ENCODE peak calls at places on chromosomes 5 and 9, in six cellular contexts. F, E, S, N, U and O are unnamed samples.
A peak's percentile ranks its signal among the peaks of the same experiment; 100 is the strongest.

GRCh38 chr5:160173-160510 is 31.2 kb upstream of the LRRC14B start:
- DNase-seq in F (no peak), E (no peak), S (peak; percentile 16), N (no peak), U (no peak), O (no peak)

GRCh38 chr5:112412370-112412769 is 6.7 kb downstream of the EPB41L4A start:
- DNase-seq in F (no peak), E (no peak), S (no peak), N (no peak), U (no peak), O (no peak)

GRCh38 chr5:122095158-122095557 is 17.1 kb upstream of the LOX start:
- DNase-seq in F (no peak), E (no peak), S (no peak), N (no peak), U (no peak), O (no peak)

GRCh38 chr5:116361171-116361967 is 213.3 kb downstream of the SEMA6A start:
- DNase-seq in F (peak; percentile 60), E (peak; percentile 67), S (no peak), N (peak; percentile 37), U (no peak), O (no peak)

GRCh38 chr5:1551426-1551825 is 27.7 kb upstream of the LPCAT1 start:
- DNase-seq in F (no peak), E (no peak), S (peak; percentile 45), N (no peak), U (no peak), O (peak; percentile 8)

GRCh38 chr9:2354216-2354615 is 267.4 kb upstream of the VLDLR start:
- DNase-seq in F (no peak), E (no peak), S (no peak), N (no peak), U (no peak), O (no peak)

GRCh38 chr9:8857330-8858249 is 1058.0 kb upstream of the DMAC1 start:
- DNase-seq in F (peak; percentile 86), E (peak; percentile 68), S (peak; percentile 74), N (peak; percentile 72), U (no peak), O (peak; percentile 10)

GRCh38 chr5:169904059-169904458 is 76.2 kb downstream of the INSYN2B start:
- DNase-seq in F (no peak), E (no peak), S (no peak), N (no peak), U (no peak), O (peak; percentile 29)

GRCh38 chr5:134873494-134873893 is 677 bp upstream of the TXNDC15 start:
- DNase-seq in F (no peak), E (no peak), S (no peak), N (no peak), U (no peak), O (no peak)

GRCh38 chr9:121604242-121604641 is 47.2 kb upstream of the DAB2IP start:
- DNase-seq in F (no peak), E (peak; percentile 35), S (no peak), N (peak; percentile 44), U (no peak), O (no peak)

GRCh38 chr9:7360513-7360912 is 439.1 kb downstream of the DMAC1 start:
- DNase-seq in F (no peak), E (no peak), S (no peak), N (no peak), U (no peak), O (no peak)

GRCh38 chr5:142006363-142007236 is 6.2 kb downstream of the GNPDA1 start:
- DNase-seq in F (no peak), E (no peak), S (no peak), N (no peak), U (no peak), O (no peak)
- TF ChIP-seq CTCF in F (no peak), E (no peak), S (no peak), N (no peak), U (no peak), O (no peak)

GRCh38 chr5:136135536-136135935 is 2.9 kb downstream of the SMAD5 start:
- DNase-seq in F (no peak), E (no peak), S (no peak), N (no peak), U (no peak), O (no peak)
- TF ChIP-seq CTCF in F (no peak), E (no peak), S (no peak), N (no peak), U (no peak), O (no peak)

GRCh38 chr9:95736370-95736769 is 139.1 kb upstream of the ERCC6L2 start:
- DNase-seq in F (no peak), E (no peak), S (no peak), N (no peak), U (no peak), O (no peak)
- TF ChIP-seq CTCF in F (no peak), E (peak; percentile 33), S (no peak), N (peak; percentile 45), U (peak; percentile 36), O (no peak)

DNA sequence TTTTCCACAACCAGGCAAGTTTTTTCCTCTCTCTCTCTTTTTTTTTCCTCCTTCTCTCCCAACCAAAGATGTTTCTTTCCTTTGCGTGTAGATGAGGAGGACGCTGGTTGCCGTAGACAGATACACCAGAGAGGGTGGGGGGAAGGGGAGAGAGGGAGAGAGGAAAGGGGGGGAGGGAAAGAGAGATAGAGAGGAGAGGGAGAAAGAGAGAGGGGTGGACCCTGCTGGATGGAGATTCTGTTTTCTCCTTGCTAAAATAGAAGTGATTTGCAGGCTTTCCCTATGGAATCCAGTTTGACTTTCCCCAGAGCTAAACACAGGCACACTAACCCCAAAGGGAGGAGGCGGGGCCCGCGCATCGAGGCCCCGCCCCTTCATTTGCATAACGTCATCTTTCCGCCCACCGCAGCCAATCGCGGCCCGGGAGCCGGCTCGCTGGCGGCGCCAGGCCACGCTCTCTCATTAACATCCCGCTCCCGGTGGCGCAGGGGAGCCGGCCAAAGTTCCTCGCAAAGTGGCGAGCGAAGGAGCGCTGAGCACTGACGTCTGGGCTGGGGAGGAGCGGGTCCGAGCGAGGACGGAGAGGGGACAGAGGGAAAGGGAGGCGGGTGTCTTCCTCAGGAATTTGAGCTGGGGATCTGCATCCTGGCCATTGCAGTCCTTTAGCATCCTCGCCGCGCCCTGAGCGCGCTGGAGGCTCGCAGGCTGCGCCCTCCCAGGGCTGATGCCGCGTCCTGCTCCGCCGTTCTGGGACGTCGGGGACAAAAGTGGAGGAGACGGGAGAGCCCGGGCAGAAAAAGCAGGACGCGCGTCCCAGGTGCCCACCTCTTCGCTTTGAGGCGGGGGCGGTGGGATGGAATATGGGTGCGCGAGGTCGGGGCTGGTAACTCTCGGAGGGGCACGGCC is 559 bp upstream of the EBF1 start:
- DNase-seq in F (peak; percentile 85), E (peak; percentile 94), S (peak; percentile 97), N (peak; percentile 94), U (peak; percentile 62), O (peak; percentile 87)
- TF ChIP-seq CTCF in F (no peak), E (no peak), S (no peak), N (no peak), U (peak; percentile 14), O (no peak)

DNA sequence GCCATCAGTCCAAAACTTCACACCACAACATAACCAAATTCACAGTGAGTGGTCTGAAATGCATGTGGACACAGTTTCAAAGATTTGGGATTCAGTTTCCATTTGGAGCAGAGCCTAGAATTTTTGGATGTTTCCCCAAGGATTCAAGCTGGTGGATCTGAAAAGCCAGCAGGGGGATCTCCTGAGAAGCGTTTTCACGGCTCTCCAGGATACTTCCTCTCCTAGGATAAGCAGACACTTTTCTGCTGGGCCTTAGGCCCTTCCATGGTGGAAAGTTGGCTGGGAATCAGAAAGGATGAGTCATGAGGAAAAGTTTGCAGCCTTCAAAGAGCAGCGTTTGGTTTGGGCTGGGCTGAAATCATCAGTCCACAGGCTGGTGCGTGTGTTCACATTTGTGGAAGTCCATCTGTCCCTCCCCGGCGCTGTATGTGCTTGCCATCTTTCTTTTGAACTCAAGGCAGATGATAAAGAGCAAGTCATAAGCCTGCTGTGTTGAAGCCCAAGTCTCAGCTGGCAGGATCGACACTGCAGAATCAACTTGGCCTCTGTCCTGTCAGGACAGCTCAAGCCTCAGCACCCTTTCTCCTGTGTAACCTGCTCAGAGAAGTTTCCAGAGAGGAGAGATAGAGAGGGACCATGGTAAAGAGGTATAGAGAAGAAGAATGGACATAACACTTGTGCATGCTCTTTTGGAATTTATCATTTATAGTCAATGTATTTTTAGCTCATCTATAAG is 152.6 kb upstream of the MSX2 start:
- DNase-seq in F (peak; percentile 50), E (peak; percentile 92), S (peak; percentile 78), N (peak; percentile 45), U (peak; percentile 82), O (no peak)
- TF ChIP-seq CTCF in F (no peak), E (peak; percentile 50), S (no peak), N (peak; percentile 58), U (peak; percentile 51), O (no peak)

GRCh38 chr9:18061856-18062255 is 412.1 kb upstream of the ADAMTSL1 start:
- DNase-seq in F (no peak), E (no peak), S (no peak), N (no peak), U (no peak), O (no peak)

GRCh38 chr9:18059043-18059442 is 414.9 kb upstream of the ADAMTSL1 start:
- DNase-seq in F (no peak), E (no peak), S (no peak), N (no peak), U (no peak), O (no peak)

GRCh38 chr9:18061332-18061731 is 412.6 kb upstream of the ADAMTSL1 start:
- DNase-seq in F (no peak), E (no peak), S (no peak), N (no peak), U (no peak), O (no peak)

GRCh38 chr9:18059447-18059846 is 414.5 kb upstream of the ADAMTSL1 start:
- DNase-seq in F (no peak), E (no peak), S (no peak), N (no peak), U (no peak), O (no peak)

DNA sequence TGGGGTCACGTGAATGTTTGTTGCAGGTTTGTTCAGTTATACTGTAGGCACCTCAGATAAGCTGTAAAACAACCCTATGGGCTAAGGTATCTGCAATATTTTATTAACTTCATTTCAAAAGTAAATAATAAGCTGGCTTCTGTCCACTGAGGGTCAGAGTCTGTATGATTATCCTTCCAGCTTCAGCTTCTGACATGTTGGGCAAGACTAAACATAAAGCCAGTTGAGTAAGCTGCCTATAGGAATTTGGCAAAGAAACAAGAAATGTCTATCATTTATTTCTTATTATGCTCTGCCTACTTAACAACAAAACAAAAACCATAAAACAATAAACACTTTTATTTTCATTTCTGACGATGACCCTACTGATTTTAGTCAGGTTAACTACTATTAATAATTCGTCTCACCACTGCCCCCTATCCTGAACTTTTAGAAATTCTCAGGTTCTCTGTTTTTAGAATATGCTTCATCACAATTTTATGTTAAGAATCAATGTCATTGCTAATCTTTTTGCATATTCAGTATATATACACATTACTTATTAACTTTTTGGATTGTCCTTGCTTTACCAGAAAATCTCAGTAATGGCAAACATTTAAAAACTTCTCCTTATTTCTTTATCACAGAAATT is 413.5 kb upstream of the ADAMTSL1 start:
- DNase-seq in F (no peak), E (no peak), S (no peak), N (peak; percentile 4), U (no peak), O (no peak)
- TF ChIP-seq CTCF in F (peak; percentile 35), E (peak; percentile 30), S (no peak), N (peak; percentile 50), U (peak; percentile 17), O (peak; percentile 17)

DNA sequence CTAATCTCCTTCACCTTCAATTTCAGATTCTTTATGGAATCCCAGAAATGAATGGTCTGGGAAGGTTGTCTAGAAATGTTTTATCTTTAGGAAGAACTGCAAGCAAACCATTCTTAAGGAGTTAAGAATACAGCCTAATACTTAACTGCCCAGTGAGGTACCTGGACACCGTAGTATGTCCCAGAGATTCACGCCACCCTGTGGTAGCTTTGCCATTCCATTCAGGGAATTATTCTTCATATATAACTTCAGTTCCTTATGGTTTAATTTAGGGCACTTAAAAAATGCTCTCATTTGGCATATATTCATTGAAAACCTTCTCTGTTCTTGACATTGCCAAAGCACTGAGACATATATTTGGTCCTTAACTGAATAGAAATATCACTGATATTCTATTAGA is 49.7 kb downstream of the ACTBL2 start:
- DNase-seq in F (no peak), E (no peak), S (no peak), N (no peak), U (no peak), O (no peak)
- TF ChIP-seq CTCF in F (no peak), E (no peak), S (no peak), N (peak; percentile 45), U (no peak), O (no peak)